ENCODE peak calls at places on chromosomes 11 and 22, in four cellular contexts. One of them, this sample, is unnamed.

GRCh38 chr11:35962373-35963138 is 18.7 kb downstream of the LDLRAD3 start:
- DNase-seq in pancreas: no peak
- DNase-seq in Peyer's patch: no peak
- DNase-seq in heart left ventricle: no peak
- DNase-seq in this sample: no peak

GRCh38 chr11:114774599-114775365 is 96.5 kb downstream of the NXPE2 start:
- DNase-seq in Peyer's patch: no peak
- DNase-seq in heart left ventricle: peak
- DNase-seq in pancreas: no peak
- DNase-seq in this sample: no peak

GRCh38 chr11:10302744-10303557 is 1.9 kb upstream of the ADM start:
- DNase-seq in Peyer's patch: peak
- DNase-seq in pancreas: peak
- DNase-seq in heart left ventricle: peak
- DNase-seq in this sample: peak

GRCh38 chr22:39729141-39729934 is 158.8 kb downstream of the CACNA1I start:
- DNase-seq in heart left ventricle: no peak
- DNase-seq in Peyer's patch: no peak
- DNase-seq in pancreas: no peak
- DNase-seq in this sample: no peak

GRCh38 chr22:17114958-17115235 is 6.3 kb downstream of the TMEM121B start:
- DNase-seq in pancreas: no peak
- DNase-seq in Peyer's patch: no peak
- DNase-seq in heart left ventricle: no peak
- DNase-seq in this sample: no peak

GRCh38 chr11:110251837-110252236 is 44.6 kb downstream of the RDX start:
- DNase-seq in Peyer's patch: no peak
- DNase-seq in pancreas: no peak
- DNase-seq in heart left ventricle: peak
- DNase-seq in this sample: no peak

GRCh38 chr11:18720086-18720810 is 5.7 kb downstream of the IGSF22 start:
- DNase-seq in pancreas: no peak
- DNase-seq in heart left ventricle: no peak
- DNase-seq in Peyer's patch: peak
- DNase-seq in this sample: no peak

GRCh38 chr11:62472063-62472884 is 53.4 kb downstream of the SCGB1A1 start:
- DNase-seq in heart left ventricle: no peak
- DNase-seq in Peyer's patch: no peak
- DNase-seq in pancreas: no peak
- DNase-seq in this sample: no peak

GRCh38 chr11:44427432-44427831 is 117.5 kb upstream of the ALX4 start:
- DNase-seq in Peyer's patch: no peak
- DNase-seq in pancreas: no peak
- DNase-seq in heart left ventricle: no peak
- DNase-seq in this sample: no peak

GRCh38 chr11:124841186-124841585 is 24.0 kb upstream of the ROBO3 start:
- DNase-seq in pancreas: no peak
- DNase-seq in Peyer's patch: no peak
- DNase-seq in heart left ventricle: no peak
- DNase-seq in this sample: no peak

GRCh38 chr11:47020793-47021624 is 84.4 kb downstream of the CSTPP1 start:
- DNase-seq in pancreas: no peak
- DNase-seq in Peyer's patch: no peak
- DNase-seq in heart left ventricle: no peak
- DNase-seq in this sample: no peak

GRCh38 chr22:38831166-38831945 is 12.5 kb downstream of the NPTXR start:
- DNase-seq in Peyer's patch: peak
- DNase-seq in heart left ventricle: no peak
- DNase-seq in pancreas: no peak
- DNase-seq in this sample: no peak

GRCh38 chr22:47203554-47203991 is 441.1 kb downstream of the TBC1D22A start:
- DNase-seq in Peyer's patch: no peak
- DNase-seq in pancreas: peak
- DNase-seq in heart left ventricle: no peak
- DNase-seq in this sample: no peak

GRCh38 chr22:39677967-39678366 is 107.4 kb downstream of the CACNA1I start:
- DNase-seq in Peyer's patch: no peak
- DNase-seq in pancreas: peak
- DNase-seq in heart left ventricle: no peak
- DNase-seq in this sample: no peak

GRCh38 chr11:1000357-1000982 is 36.0 kb downstream of the MUC6 start:
- DNase-seq in pancreas: peak
- DNase-seq in heart left ventricle: no peak
- DNase-seq in Peyer's patch: no peak
- DNase-seq in this sample: no peak

GRCh38 chr22:38697055-38697980 is 3.4 kb downstream of the JOSD1 start:
- DNase-seq in pancreas: no peak
- DNase-seq in Peyer's patch: no peak
- DNase-seq in heart left ventricle: no peak
- DNase-seq in this sample: no peak

GRCh38 chr22:45551310-45552016 is 48.8 kb downstream of the FBLN1 start:
- DNase-seq in Peyer's patch: peak
- DNase-seq in pancreas: no peak
- DNase-seq in heart left ventricle: no peak
- DNase-seq in this sample: no peak

GRCh38 chr11:2860636-2861035 is 24.9 kb downstream of the CDKN1C start:
- DNase-seq in pancreas: peak
- DNase-seq in heart left ventricle: no peak
- DNase-seq in Peyer's patch: peak
- DNase-seq in this sample: no peak

GRCh38 chr11:121455115-121455514 is 2.3 kb upstream of the SORL1-AS1 start:
- DNase-seq in Peyer's patch: no peak
- DNase-seq in pancreas: no peak
- DNase-seq in heart left ventricle: no peak
- DNase-seq in this sample: no peak

GRCh38 chr22:27987557-27987956 is 68.5 kb upstream of the PITPNB start:
- DNase-seq in heart left ventricle: no peak
- DNase-seq in Peyer's patch: no peak
- DNase-seq in pancreas: no peak
- DNase-seq in this sample: no peak

GRCh38 chr22:31490496-31490925 is 869 bp upstream of the EIF4ENIF1 start:
- DNase-seq in pancreas: no peak
- DNase-seq in Peyer's patch: peak
- DNase-seq in heart left ventricle: peak
- DNase-seq in this sample: peak

GRCh38 chr11:83042966-83043711 is 28.6 kb downstream of the RAB30 start:
- DNase-seq in pancreas: no peak
- DNase-seq in heart left ventricle: no peak
- DNase-seq in Peyer's patch: no peak
- DNase-seq in this sample: no peak

GRCh38 chr22:42388130-42388797 is 43.9 kb downstream of the NFAM1 start:
- DNase-seq in pancreas: peak
- DNase-seq in heart left ventricle: no peak
- DNase-seq in Peyer's patch: no peak
- DNase-seq in this sample: no peak

GRCh38 chr11:58316142-58316541 is 42.7 kb downstream of the OR5B17 start:
- DNase-seq in heart left ventricle: no peak
- DNase-seq in pancreas: no peak
- DNase-seq in Peyer's patch: no peak
- DNase-seq in this sample: no peak

GRCh38 chr11:97754976-97755375 is 1265.8 kb upstream of the CNTN5 start:
- DNase-seq in pancreas: no peak
- DNase-seq in heart left ventricle: no peak
- DNase-seq in Peyer's patch: no peak
- DNase-seq in this sample: no peak

GRCh38 chr11:121864660-121865059 is 251.4 kb downstream of the BLID start:
- DNase-seq in Peyer's patch: no peak
- DNase-seq in pancreas: no peak
- DNase-seq in heart left ventricle: no peak
- DNase-seq in this sample: no peak

GRCh38 chr11:65479184-65480145 is 19.4 kb upstream of the MALAT1 start:
- DNase-seq in heart left ventricle: peak
- DNase-seq in pancreas: no peak
- DNase-seq in Peyer's patch: no peak
- DNase-seq in this sample: no peak

GRCh38 chr11:90434858-90435257 is 212.0 kb upstream of the CHORDC1 start:
- DNase-seq in Peyer's patch: no peak
- DNase-seq in heart left ventricle: no peak
- DNase-seq in pancreas: no peak
- DNase-seq in this sample: no peak

GRCh38 chr11:13126430-13126829 is 117.3 kb downstream of the RASSF10 start:
- DNase-seq in Peyer's patch: no peak
- DNase-seq in heart left ventricle: no peak
- DNase-seq in pancreas: no peak
- DNase-seq in this sample: no peak

DNA sequence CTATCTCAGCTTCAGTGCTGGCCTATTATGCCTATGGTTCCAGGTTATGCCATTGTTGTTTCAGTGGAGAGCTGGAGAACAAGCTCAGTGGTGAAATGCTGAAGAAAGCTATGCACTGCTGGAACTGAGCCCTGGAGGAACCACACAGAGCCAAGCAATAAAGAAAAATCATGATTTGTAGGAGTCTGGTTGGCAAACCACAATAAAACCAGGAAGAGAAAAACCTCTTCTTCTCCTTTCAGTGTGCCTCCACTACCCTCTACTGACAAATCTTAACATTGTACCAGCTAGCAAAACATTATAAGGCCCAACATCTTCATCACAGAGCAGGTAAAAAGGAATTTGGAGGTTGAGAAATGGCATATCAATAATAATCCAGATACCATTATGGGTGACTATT is 5.3 kb downstream of the OR51F2 start:
- DNase-seq in heart left ventricle: no peak
- DNase-seq in pancreas: no peak
- DNase-seq in Peyer's patch: no peak
- DNase-seq in this sample: no peak
- TF ChIP-seq CTCF in heart left ventricle: peak
- TF ChIP-seq CTCF in pancreas: no peak
- TF ChIP-seq CTCF in Peyer's patch: peak
- TF ChIP-seq CTCF in this sample: no peak

GRCh38 chr11:21511835-21512440 is 680.9 kb upstream of the ANO5 start:
- DNase-seq in Peyer's patch: peak
- DNase-seq in pancreas: no peak
- DNase-seq in heart left ventricle: no peak
- DNase-seq in this sample: no peak
- TF ChIP-seq CTCF in Peyer's patch: peak
- TF ChIP-seq CTCF in pancreas: peak
- TF ChIP-seq CTCF in heart left ventricle: peak
- TF ChIP-seq CTCF in this sample: no peak

DNA sequence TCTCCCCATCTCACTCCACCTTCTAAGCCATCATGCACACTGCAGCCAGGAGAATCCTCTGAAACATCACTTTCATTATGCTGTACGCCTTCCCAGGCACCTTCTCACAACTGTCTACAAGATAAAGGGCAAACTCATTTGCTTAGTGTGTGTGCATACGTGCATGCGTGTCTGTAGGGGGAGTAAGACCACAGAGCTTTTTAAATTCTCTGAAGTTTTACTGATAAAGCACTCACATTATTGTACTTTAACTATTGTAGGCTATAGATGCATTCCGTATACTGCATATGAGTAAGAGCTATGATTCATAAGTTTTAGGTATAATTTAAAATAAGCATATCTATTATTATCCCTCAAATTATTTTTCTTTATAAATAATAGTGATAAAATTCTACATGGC is 15.3 kb upstream of the ANKK1 start:
- DNase-seq in Peyer's patch: no peak
- DNase-seq in pancreas: no peak
- DNase-seq in heart left ventricle: no peak
- DNase-seq in this sample: no peak
- TF ChIP-seq CTCF in Peyer's patch: no peak
- TF ChIP-seq CTCF in pancreas: no peak
- TF ChIP-seq CTCF in heart left ventricle: no peak
- TF ChIP-seq CTCF in this sample: no peak

DNA sequence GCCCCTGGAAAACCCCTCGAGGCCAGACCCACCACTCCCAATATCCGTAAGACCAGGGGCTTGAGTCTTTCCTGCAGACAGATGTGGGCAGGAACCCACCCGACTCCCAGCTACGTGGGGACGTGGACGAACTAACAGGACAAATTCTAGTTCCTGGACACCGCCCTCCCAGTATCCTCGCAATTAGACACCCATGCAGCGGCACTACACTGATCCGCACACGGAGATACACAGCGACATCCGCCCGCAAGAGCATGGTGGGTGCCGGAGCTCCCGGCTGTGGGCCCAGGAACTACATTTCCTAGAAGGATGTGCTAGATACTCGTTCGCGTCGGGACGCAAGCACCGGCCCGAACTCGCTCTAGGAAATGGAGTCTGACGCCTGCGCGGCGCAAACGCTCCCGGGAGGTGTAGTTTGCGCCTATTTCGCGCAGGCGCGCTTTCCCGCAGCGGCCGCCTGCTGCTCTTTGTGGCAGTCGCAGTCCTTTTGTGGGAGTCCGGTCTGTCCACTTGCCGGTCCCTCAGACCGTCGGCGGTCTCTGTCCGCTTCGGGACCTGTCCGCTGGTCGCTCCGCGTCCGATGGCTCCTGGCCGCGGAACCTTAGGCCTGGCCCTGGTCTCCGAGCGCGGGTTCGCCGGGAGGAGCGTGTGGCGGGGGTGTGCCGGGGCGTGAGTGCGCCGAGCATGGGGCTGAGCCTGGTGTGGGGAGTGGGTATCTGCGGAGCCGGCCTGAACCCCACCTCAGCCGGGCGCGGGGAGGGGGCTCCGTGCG is at the start of gene ZNF74:
- DNase-seq in heart left ventricle: peak
- DNase-seq in pancreas: peak
- DNase-seq in Peyer's patch: peak
- DNase-seq in this sample: peak
- TF ChIP-seq CTCF in heart left ventricle: no peak
- TF ChIP-seq CTCF in pancreas: no peak
- TF ChIP-seq CTCF in Peyer's patch: peak
- TF ChIP-seq CTCF in this sample: no peak

DNA sequence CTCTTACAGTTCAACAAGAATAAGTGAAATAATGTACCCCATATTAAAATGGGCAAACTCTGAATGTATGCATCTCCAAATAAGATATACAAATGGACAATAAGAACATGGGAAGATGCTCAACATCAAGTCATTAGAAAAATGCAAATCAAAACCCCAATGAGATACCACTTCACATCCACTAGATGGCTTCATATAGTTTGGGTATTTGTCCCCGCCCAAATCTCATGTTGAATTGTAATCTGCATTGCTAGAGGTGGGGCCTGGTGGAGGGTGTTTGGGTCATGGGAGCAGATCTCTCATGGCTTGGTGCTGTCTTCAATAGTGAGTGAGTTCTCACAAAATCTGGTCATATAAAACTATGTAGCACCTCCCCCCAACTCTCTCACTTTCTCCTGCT is 5.7 kb downstream of the MPZL2 start:
- DNase-seq in heart left ventricle: no peak
- DNase-seq in pancreas: no peak
- DNase-seq in Peyer's patch: no peak
- DNase-seq in this sample: no peak
- TF ChIP-seq CTCF in heart left ventricle: no peak
- TF ChIP-seq CTCF in pancreas: no peak
- TF ChIP-seq CTCF in Peyer's patch: peak
- TF ChIP-seq CTCF in this sample: no peak

GRCh38 chr11:119471329-119471728 is 48.4 kb upstream of the THY1 start:
- DNase-seq in pancreas: no peak
- DNase-seq in Peyer's patch: no peak
- DNase-seq in heart left ventricle: no peak
- DNase-seq in this sample: no peak
- TF ChIP-seq CTCF in pancreas: no peak
- TF ChIP-seq CTCF in Peyer's patch: no peak
- TF ChIP-seq CTCF in heart left ventricle: no peak
- TF ChIP-seq CTCF in this sample: no peak

This sample was measured in activated B cell treated with CpG ODN at 0.5 μM for 24 hours.